ENCODE peak calls at places on chromosome 15, in nine cellular contexts. V, O, W, C, N, J, X, R and A are unnamed samples.

GRCh38 chr15:77186518-77187095 is 115.7 kb upstream of the TSPAN3 start:
- DNase-seq in N (peak), J (no peak), W (no peak), V (no peak), X (no peak), C (peak), O (no peak), R (no peak), A (peak)

GRCh38 chr15:78420220-78420619 is 17.8 kb upstream of the IREB2 start:
- DNase-seq in N (no peak), C (no peak), J (no peak), X (no peak), W (no peak), R (no peak), V (no peak), O (no peak), A (no peak)

GRCh38 chr15:37093480-37094410 is 6.6 kb downstream of the MEIS2 start:
- DNase-seq in V (no peak), W (no peak), X (no peak), J (no peak), O (no peak), C (no peak), N (no peak), R (no peak), A (no peak)

GRCh38 chr15:32657198-32657886 is 15.8 kb downstream of the SCG5 start:
- DNase-seq in N (no peak), R (no peak), O (no peak), C (no peak), J (no peak), W (no peak), X (no peak), V (no peak), A (no peak)

GRCh38 chr15:63986185-63986680 is 60.1 kb downstream of the DAPK2 start:
- DNase-seq in W (no peak), O (no peak), R (peak), C (no peak), N (no peak), J (no peak), V (no peak), X (no peak), A (no peak)

GRCh38 chr15:49242820-49243219 is 72.8 kb downstream of the GALK2 start:
- DNase-seq in J (no peak), N (no peak), O (no peak), W (no peak), X (no peak), V (no peak), R (no peak), C (no peak), A (no peak)

GRCh38 chr15:26129852-26130251 is 266.7 kb upstream of the ATP10A start:
- DNase-seq in R (no peak), O (no peak), V (no peak), N (no peak), J (no peak), X (no peak), C (no peak), W (no peak), A (no peak)

GRCh38 chr15:70632981-70633380 is 130.4 kb downstream of the UACA start:
- DNase-seq in R (no peak), O (no peak), J (no peak), N (no peak), V (no peak), W (no peak), C (no peak), X (no peak), A (no peak)

GRCh38 chr15:25469377-25469776 is 30.6 kb upstream of the UBE3A start:
- DNase-seq in N (no peak), O (no peak), J (no peak), W (no peak), C (no peak), X (no peak), V (no peak), R (no peak), A (no peak)

GRCh38 chr15:68439506-68439905 is 7.5 kb upstream of the ITGA11 start:
- DNase-seq in N (no peak), X (peak), R (no peak), C (no peak), V (no peak), W (no peak), J (no peak), O (no peak), A (no peak)

GRCh38 chr15:67013696-67014095 is 51.7 kb upstream of the SMAD3 start:
- DNase-seq in J (no peak), W (no peak), R (no peak), C (no peak), V (no peak), X (peak), N (no peak), O (no peak), A (no peak)

GRCh38 chr15:74167891-74168331 is 5.6 kb upstream of the ISLR start:
- DNase-seq in R (no peak), C (no peak), W (no peak), X (no peak), O (no peak), J (no peak), N (no peak), V (no peak), A (no peak)

GRCh38 chr15:74528876-74529275 is 12.1 kb upstream of the ARID3B start:
- DNase-seq in V (no peak), R (no peak), C (no peak), W (no peak), O (no peak), N (no peak), X (no peak), J (no peak), A (no peak)

GRCh38 chr15:31080618-31081017 is 20.9 kb downstream of the TRPM1 start:
- DNase-seq in J (peak), W (peak), N (peak), R (peak), O (peak), X (peak), V (no peak), C (no peak), A (peak)

GRCh38 chr15:84992157-84992940 is 10.7 kb downstream of the PDE8A start:
- DNase-seq in X (no peak), V (no peak), W (peak), N (peak), C (no peak), J (no peak), R (no peak), O (peak), A (peak)

GRCh38 chr15:36826948-36827347 is 247.5 kb downstream of the CDIN1 start:
- DNase-seq in W (no peak), X (no peak), O (no peak), J (no peak), V (no peak), C (no peak), N (no peak), R (no peak), A (no peak)

GRCh38 chr15:98841419-98841970 is 166.1 kb downstream of the PGPEP1L start:
- DNase-seq in O (no peak), X (no peak), C (no peak), N (no peak), R (no peak), W (no peak), V (no peak), J (no peak), A (no peak)

GRCh38 chr15:70127288-70127746 is 29.6 kb upstream of the TLE3 start:
- DNase-seq in J (no peak), V (no peak), O (no peak), N (no peak), W (no peak), R (no peak), X (no peak), C (peak), A (no peak)

GRCh38 chr15:38127306-38127731 is 125.3 kb upstream of the SPRED1 start:
- DNase-seq in N (no peak), X (no peak), O (no peak), C (no peak), J (no peak), V (no peak), R (no peak), W (no peak), A (no peak)

GRCh38 chr15:31439328-31439727 is 112.7 kb downstream of the KLF13 start:
- DNase-seq in R (peak), C (peak), W (no peak), O (peak), J (no peak), X (no peak), V (no peak), N (peak), A (peak)

GRCh38 chr15:59346951-59347350 is 25.7 kb downstream of the MYO1E start:
- DNase-seq in X (no peak), W (no peak), R (no peak), C (no peak), J (no peak), V (no peak), N (no peak), O (no peak), A (no peak)

GRCh38 chr15:68418611-68419161 is 13.3 kb downstream of the ITGA11 start:
- DNase-seq in W (no peak), V (peak), O (no peak), J (no peak), R (peak), C (no peak), X (peak), N (no peak), A (no peak)

GRCh38 chr15:38885477-38885952 is 320.9 kb upstream of the RASGRP1 start:
- DNase-seq in C (no peak), N (no peak), X (no peak), W (no peak), R (no peak), V (no peak), O (no peak), J (no peak), A (no peak)

GRCh38 chr15:29451201-29451781 is 181.7 kb upstream of the NSMCE3 start:
- DNase-seq in N (no peak), V (no peak), W (no peak), X (peak), O (no peak), C (no peak), R (no peak), J (no peak), A (no peak)

GRCh38 chr15:73717802-73718201 is 33.6 kb downstream of the CD276 start:
- DNase-seq in O (no peak), N (no peak), J (no peak), R (no peak), X (no peak), V (no peak), W (no peak), C (peak), A (no peak)

GRCh38 chr15:36966704-36967103 is 133.6 kb downstream of the MEIS2 start:
- DNase-seq in J (no peak), N (no peak), R (no peak), X (no peak), W (no peak), V (no peak), C (no peak), O (no peak), A (no peak)

GRCh38 chr15:90228960-90229359 is 4.8 kb downstream of the CIB1 start:
- DNase-seq in W (no peak), O (no peak), X (no peak), J (no peak), C (no peak), V (no peak), N (no peak), R (no peak), A (no peak)

GRCh38 chr15:99385865-99386264 is 134.6 kb downstream of the LRRC28 start:
- DNase-seq in X (no peak), J (no peak), O (no peak), N (no peak), V (no peak), C (peak), R (peak), W (no peak), A (no peak)

GRCh38 chr15:51649659-51650521 is 27.3 kb upstream of the DMXL2 start:
- DNase-seq in W (no peak), C (peak), N (peak), X (no peak), O (peak), J (peak), V (peak), R (no peak), A (peak)

GRCh38 chr15:72197460-72198409 is at the start of gene GRAMD2A:
- DNase-seq in W (peak), V (no peak), X (peak), J (no peak), C (peak), N (peak), R (no peak), O (peak), A (no peak)

GRCh38 chr15:60396100-60396499 is 1.7 kb downstream of the ANXA2 start:
- DNase-seq in C (no peak), W (no peak), X (no peak), O (no peak), J (no peak), V (no peak), N (no peak), R (no peak), A (no peak)